ENCODE peak calls at places on chromosomes 13 and 19, in ten cellular contexts. One of them, this sample, is unnamed.

GRCh38 chr13:110014719-110015118 is 228.3 kb upstream of the IRS2 start:
- DNase-seq in B cell: no peak
- DNase-seq in cardiac fibroblast: peak
- DNase-seq in mesothelial cell of epicardium: no peak
- DNase-seq in heart right ventricle: no peak
- DNase-seq in foreskin fibroblast: no peak
- DNase-seq in adrenal gland: no peak
- DNase-seq in AG10803: no peak
- DNase-seq in cardiac muscle cell: no peak
- DNase-seq in endothelial cell of umbilical vein: no peak
- DNase-seq in this sample: no peak

GRCh38 chr13:37492741-37493514 is 105.6 kb downstream of the POSTN start:
- DNase-seq in heart right ventricle: no peak
- DNase-seq in foreskin fibroblast: peak
- DNase-seq in mesothelial cell of epicardium: no peak
- DNase-seq in AG10803: peak
- DNase-seq in endothelial cell of umbilical vein: no peak
- DNase-seq in B cell: no peak
- DNase-seq in cardiac muscle cell: peak
- DNase-seq in adrenal gland: no peak
- DNase-seq in cardiac fibroblast: peak
- DNase-seq in this sample: no peak

GRCh38 chr19:8615813-8616596 is 5.5 kb upstream of the ADAMTS10 start:
- DNase-seq in adrenal gland: peak
- DNase-seq in mesothelial cell of epicardium: peak
- DNase-seq in foreskin fibroblast: peak
- DNase-seq in cardiac muscle cell: peak
- DNase-seq in heart right ventricle: peak
- DNase-seq in endothelial cell of umbilical vein: peak
- DNase-seq in B cell: no peak
- DNase-seq in AG10803: peak
- DNase-seq in cardiac fibroblast: peak
- DNase-seq in this sample: peak

GRCh38 chr13:86906458-86906857 is 764.7 kb upstream of the SLITRK5 start:
- DNase-seq in endothelial cell of umbilical vein: no peak
- DNase-seq in B cell: no peak
- DNase-seq in cardiac fibroblast: no peak
- DNase-seq in AG10803: no peak
- DNase-seq in mesothelial cell of epicardium: no peak
- DNase-seq in adrenal gland: no peak
- DNase-seq in cardiac muscle cell: no peak
- DNase-seq in heart right ventricle: no peak
- DNase-seq in foreskin fibroblast: no peak
- DNase-seq in this sample: no peak

GRCh38 chr19:3360494-3361383 is 5.6 kb upstream of the NFIC start:
- DNase-seq in cardiac muscle cell: peak
- DNase-seq in mesothelial cell of epicardium: no peak
- DNase-seq in cardiac fibroblast: peak
- DNase-seq in AG10803: no peak
- DNase-seq in foreskin fibroblast: peak
- DNase-seq in heart right ventricle: peak
- DNase-seq in B cell: peak
- DNase-seq in endothelial cell of umbilical vein: peak
- DNase-seq in adrenal gland: peak
- DNase-seq in this sample: no peak

GRCh38 chr13:30253830-30254229 is 53.5 kb downstream of the KATNAL1 start:
- DNase-seq in foreskin fibroblast: no peak
- DNase-seq in cardiac muscle cell: no peak
- DNase-seq in B cell: no peak
- DNase-seq in mesothelial cell of epicardium: no peak
- DNase-seq in cardiac fibroblast: no peak
- DNase-seq in endothelial cell of umbilical vein: no peak
- DNase-seq in heart right ventricle: no peak
- DNase-seq in AG10803: no peak
- DNase-seq in adrenal gland: no peak
- DNase-seq in this sample: no peak

GRCh38 chr19:4776436-4777205 is 14.9 kb upstream of the FEM1A start:
- DNase-seq in adrenal gland: no peak
- DNase-seq in AG10803: no peak
- DNase-seq in cardiac fibroblast: no peak
- DNase-seq in endothelial cell of umbilical vein: no peak
- DNase-seq in mesothelial cell of epicardium: no peak
- DNase-seq in B cell: no peak
- DNase-seq in cardiac muscle cell: no peak
- DNase-seq in foreskin fibroblast: no peak
- DNase-seq in heart right ventricle: no peak
- DNase-seq in this sample: no peak

GRCh38 chr13:59236309-59236939 is 927.3 kb downstream of the DIAPH3 start:
- DNase-seq in heart right ventricle: no peak
- DNase-seq in endothelial cell of umbilical vein: no peak
- DNase-seq in adrenal gland: no peak
- DNase-seq in cardiac fibroblast: no peak
- DNase-seq in cardiac muscle cell: no peak
- DNase-seq in foreskin fibroblast: no peak
- DNase-seq in AG10803: no peak
- DNase-seq in mesothelial cell of epicardium: no peak
- DNase-seq in B cell: no peak
- DNase-seq in this sample: no peak

GRCh38 chr13:102817907-102818306 is 19.0 kb downstream of the BIVM start:
- DNase-seq in cardiac muscle cell: no peak
- DNase-seq in adrenal gland: no peak
- DNase-seq in AG10803: peak
- DNase-seq in endothelial cell of umbilical vein: no peak
- DNase-seq in mesothelial cell of epicardium: no peak
- DNase-seq in cardiac fibroblast: no peak
- DNase-seq in heart right ventricle: no peak
- DNase-seq in B cell: no peak
- DNase-seq in foreskin fibroblast: peak
- DNase-seq in this sample: no peak

GRCh38 chr19:10836478-10837325 is 690 bp upstream of the TMED1 start:
- DNase-seq in heart right ventricle: peak
- DNase-seq in adrenal gland: peak
- DNase-seq in cardiac muscle cell: peak
- DNase-seq in endothelial cell of umbilical vein: no peak
- DNase-seq in mesothelial cell of epicardium: no peak
- DNase-seq in B cell: peak
- DNase-seq in foreskin fibroblast: peak
- DNase-seq in AG10803: peak
- DNase-seq in cardiac fibroblast: peak
- DNase-seq in this sample: no peak

GRCh38 chr13:106357198-106357597 is 178.3 kb downstream of the EFNB2 start:
- DNase-seq in foreskin fibroblast: peak
- DNase-seq in AG10803: no peak
- DNase-seq in endothelial cell of umbilical vein: peak
- DNase-seq in B cell: no peak
- DNase-seq in mesothelial cell of epicardium: no peak
- DNase-seq in adrenal gland: no peak
- DNase-seq in cardiac fibroblast: peak
- DNase-seq in cardiac muscle cell: peak
- DNase-seq in heart right ventricle: no peak
- DNase-seq in this sample: no peak

GRCh38 chr13:51676739-51677138 is 92.5 kb downstream of the WDFY2 start:
- DNase-seq in B cell: no peak
- DNase-seq in heart right ventricle: no peak
- DNase-seq in foreskin fibroblast: no peak
- DNase-seq in cardiac muscle cell: no peak
- DNase-seq in cardiac fibroblast: no peak
- DNase-seq in mesothelial cell of epicardium: no peak
- DNase-seq in AG10803: no peak
- DNase-seq in adrenal gland: no peak
- DNase-seq in endothelial cell of umbilical vein: no peak
- DNase-seq in this sample: no peak

GRCh38 chr19:2992958-2993357 is 15.6 kb downstream of the TLE6 start:
- DNase-seq in heart right ventricle: no peak
- DNase-seq in cardiac fibroblast: no peak
- DNase-seq in endothelial cell of umbilical vein: no peak
- DNase-seq in adrenal gland: no peak
- DNase-seq in AG10803: no peak
- DNase-seq in cardiac muscle cell: no peak
- DNase-seq in B cell: no peak
- DNase-seq in foreskin fibroblast: no peak
- DNase-seq in mesothelial cell of epicardium: no peak
- DNase-seq in this sample: no peak

DNA sequence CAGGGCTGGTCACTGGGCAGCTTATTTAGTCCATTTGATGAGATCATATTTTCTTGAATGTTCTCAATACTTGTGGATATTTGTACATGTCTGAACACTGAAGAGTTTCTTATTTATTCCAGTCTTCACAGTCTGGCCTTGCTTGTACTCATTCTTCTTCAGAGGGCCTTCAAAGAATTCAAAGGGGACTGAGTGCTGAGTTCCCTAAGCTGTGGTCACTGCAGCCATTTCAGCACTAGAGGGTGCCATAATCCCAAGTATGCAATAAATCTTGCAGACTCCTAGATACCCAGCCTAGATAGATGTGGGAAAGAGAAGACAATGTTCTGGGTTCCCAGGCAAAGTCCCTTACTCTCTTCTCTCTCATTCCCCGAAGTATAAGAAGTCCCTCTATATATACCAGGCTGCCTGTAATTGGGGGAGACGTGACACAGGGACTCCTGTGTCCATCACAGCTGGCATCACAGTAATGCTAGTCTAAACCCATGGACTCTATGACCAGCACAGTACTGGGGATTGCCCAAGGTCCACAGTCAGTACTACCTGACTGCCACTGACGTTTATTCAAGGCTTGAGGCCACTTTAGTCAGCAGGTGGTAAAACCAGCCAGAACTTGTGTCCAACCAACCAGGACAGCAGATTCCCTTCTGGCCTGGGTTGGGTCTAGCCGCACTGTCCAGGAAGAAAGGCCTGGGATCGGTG is 8.9 kb upstream of the VN1R1 start:
- DNase-seq in cardiac fibroblast: peak
- DNase-seq in foreskin fibroblast: peak
- DNase-seq in cardiac muscle cell: peak
- DNase-seq in endothelial cell of umbilical vein: peak
- DNase-seq in mesothelial cell of epicardium: no peak
- DNase-seq in AG10803: peak
- DNase-seq in adrenal gland: no peak
- DNase-seq in heart right ventricle: no peak
- DNase-seq in B cell: no peak
- DNase-seq in this sample: no peak
- TF ChIP-seq CTCF in cardiac fibroblast: peak
- TF ChIP-seq CTCF in foreskin fibroblast: peak
- TF ChIP-seq CTCF in cardiac muscle cell: peak
- TF ChIP-seq CTCF in endothelial cell of umbilical vein: peak
- TF ChIP-seq CTCF in mesothelial cell of epicardium: no peak
- TF ChIP-seq CTCF in AG10803: peak
- TF ChIP-seq CTCF in adrenal gland: no peak
- TF ChIP-seq CTCF in heart right ventricle: peak
- TF ChIP-seq CTCF in B cell: peak
- TF ChIP-seq CTCF in this sample: no peak

GRCh38 chr19:45931055-45931454 is 16.5 kb upstream of the NANOS2 start:
- DNase-seq in cardiac fibroblast: no peak
- DNase-seq in cardiac muscle cell: no peak
- DNase-seq in heart right ventricle: no peak
- DNase-seq in mesothelial cell of epicardium: no peak
- DNase-seq in endothelial cell of umbilical vein: no peak
- DNase-seq in foreskin fibroblast: no peak
- DNase-seq in AG10803: no peak
- DNase-seq in adrenal gland: no peak
- DNase-seq in B cell: no peak
- DNase-seq in this sample: no peak
- TF ChIP-seq CTCF in cardiac fibroblast: peak
- TF ChIP-seq CTCF in cardiac muscle cell: no peak
- TF ChIP-seq CTCF in heart right ventricle: peak
- TF ChIP-seq CTCF in mesothelial cell of epicardium: no peak
- TF ChIP-seq CTCF in endothelial cell of umbilical vein: no peak
- TF ChIP-seq CTCF in foreskin fibroblast: no peak
- TF ChIP-seq CTCF in AG10803: no peak
- TF ChIP-seq CTCF in adrenal gland: no peak
- TF ChIP-seq CTCF in B cell: no peak
- TF ChIP-seq CTCF in this sample: no peak

GRCh38 chr19:33293255-33294057 is 8.9 kb downstream of the CEBPA start:
- DNase-seq in AG10803: peak
- DNase-seq in B cell: no peak
- DNase-seq in cardiac fibroblast: peak
- DNase-seq in endothelial cell of umbilical vein: no peak
- DNase-seq in cardiac muscle cell: peak
- DNase-seq in mesothelial cell of epicardium: no peak
- DNase-seq in heart right ventricle: no peak
- DNase-seq in adrenal gland: peak
- DNase-seq in foreskin fibroblast: peak
- DNase-seq in this sample: no peak
- TF ChIP-seq CTCF in AG10803: no peak
- TF ChIP-seq CTCF in B cell: no peak
- TF ChIP-seq CTCF in cardiac fibroblast: no peak
- TF ChIP-seq CTCF in endothelial cell of umbilical vein: no peak
- TF ChIP-seq CTCF in cardiac muscle cell: no peak
- TF ChIP-seq CTCF in mesothelial cell of epicardium: no peak
- TF ChIP-seq CTCF in heart right ventricle: no peak
- TF ChIP-seq CTCF in adrenal gland: no peak
- TF ChIP-seq CTCF in foreskin fibroblast: no peak
- TF ChIP-seq CTCF in this sample: no peak

GRCh38 chr19:1873524-1874473 is 10.4 kb upstream of the KLF16 start:
- DNase-seq in AG10803: no peak
- DNase-seq in B cell: no peak
- DNase-seq in mesothelial cell of epicardium: no peak
- DNase-seq in adrenal gland: no peak
- DNase-seq in cardiac muscle cell: no peak
- DNase-seq in cardiac fibroblast: no peak
- DNase-seq in foreskin fibroblast: no peak
- DNase-seq in heart right ventricle: peak
- DNase-seq in endothelial cell of umbilical vein: peak
- DNase-seq in this sample: no peak

GRCh38 chr19:1871140-1871597 is 7.8 kb upstream of the KLF16 start:
- DNase-seq in heart right ventricle: no peak
- DNase-seq in AG10803: no peak
- DNase-seq in foreskin fibroblast: no peak
- DNase-seq in mesothelial cell of epicardium: no peak
- DNase-seq in endothelial cell of umbilical vein: no peak
- DNase-seq in adrenal gland: no peak
- DNase-seq in cardiac fibroblast: no peak
- DNase-seq in B cell: no peak
- DNase-seq in cardiac muscle cell: no peak
- DNase-seq in this sample: no peak

GRCh38 chr19:1872807-1873523 is 9.6 kb upstream of the KLF16 start:
- DNase-seq in cardiac muscle cell: no peak
- DNase-seq in B cell: no peak
- DNase-seq in endothelial cell of umbilical vein: no peak
- DNase-seq in adrenal gland: no peak
- DNase-seq in cardiac fibroblast: no peak
- DNase-seq in foreskin fibroblast: no peak
- DNase-seq in mesothelial cell of epicardium: no peak
- DNase-seq in AG10803: no peak
- DNase-seq in heart right ventricle: no peak
- DNase-seq in this sample: no peak

GRCh38 chr19:1868971-1869370 is 5.6 kb upstream of the KLF16 start:
- DNase-seq in foreskin fibroblast: no peak
- DNase-seq in AG10803: no peak
- DNase-seq in B cell: no peak
- DNase-seq in cardiac muscle cell: no peak
- DNase-seq in heart right ventricle: no peak
- DNase-seq in adrenal gland: no peak
- DNase-seq in cardiac fibroblast: no peak
- DNase-seq in mesothelial cell of epicardium: no peak
- DNase-seq in endothelial cell of umbilical vein: no peak
- DNase-seq in this sample: no peak

DNA sequence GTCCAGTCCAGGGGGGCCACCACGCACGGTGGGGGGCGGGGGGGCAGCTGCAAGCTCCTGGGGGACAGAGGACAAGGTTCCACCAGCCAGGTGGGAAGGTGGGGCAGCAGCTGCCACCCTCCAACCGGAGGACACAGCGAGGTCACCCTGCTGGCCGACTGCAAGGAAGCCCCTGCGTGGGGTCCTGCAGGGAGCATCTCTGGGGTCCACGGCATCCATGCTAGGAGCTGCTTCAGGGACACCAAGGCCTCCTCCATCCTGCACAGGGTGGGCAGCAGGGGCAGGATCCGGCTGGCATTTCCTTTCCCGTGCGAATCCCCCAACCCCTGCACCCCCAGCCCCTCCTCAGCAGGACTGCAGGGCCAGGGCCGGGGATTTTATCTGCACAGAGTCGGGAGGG is 8.3 kb upstream of the KLF16 start:
- DNase-seq in endothelial cell of umbilical vein: no peak
- DNase-seq in adrenal gland: no peak
- DNase-seq in AG10803: no peak
- DNase-seq in foreskin fibroblast: no peak
- DNase-seq in mesothelial cell of epicardium: no peak
- DNase-seq in B cell: no peak
- DNase-seq in heart right ventricle: no peak
- DNase-seq in cardiac fibroblast: no peak
- DNase-seq in cardiac muscle cell: no peak
- DNase-seq in this sample: no peak
- TF ChIP-seq CTCF in endothelial cell of umbilical vein: no peak
- TF ChIP-seq CTCF in adrenal gland: no peak
- TF ChIP-seq CTCF in AG10803: no peak
- TF ChIP-seq CTCF in foreskin fibroblast: no peak
- TF ChIP-seq CTCF in mesothelial cell of epicardium: no peak
- TF ChIP-seq CTCF in B cell: no peak
- TF ChIP-seq CTCF in heart right ventricle: no peak
- TF ChIP-seq CTCF in cardiac fibroblast: no peak
- TF ChIP-seq CTCF in cardiac muscle cell: no peak
- TF ChIP-seq CTCF in this sample: no peak

This sample was measured in progenitor cell of endocrine pancreas.